ENCODE peak calls at places on chromosomes 7 and 10, in seven cellular contexts. H, X, F, P, R, K and B are unnamed samples. For H3K27me3, the result is how much of the 10 kb centered on the place peaks cover.

GRCh38 chr10:30510184-30510931 is 76.4 kb downstream of the MAP3K8 start:
- DNase-seq in F (peak), H (peak), P (no peak), R (no peak), K (peak), X (no peak), B (peak)

GRCh38 chr10:28283251-28283650 is 19.6 kb downstream of the MPP7 start:
- DNase-seq in H (no peak), K (no peak), R (no peak), F (no peak), P (no peak), X (no peak), B (no peak)

GRCh38 chr7:76142861-76143260 is 58.8 kb upstream of the SRRM3 start:
- DNase-seq in K (no peak), P (no peak), X (no peak), R (no peak), F (no peak), H (no peak), B (no peak)

GRCh38 chr7:100888529-100888987 is 957 bp downstream of the UFSP1 start:
- DNase-seq in F (no peak), H (peak), P (no peak), R (no peak), X (no peak), K (no peak), B (no peak)

GRCh38 chr10:2122431-2123124 is 385.3 kb upstream of the ADARB2 start:
- DNase-seq in K (no peak), P (no peak), H (no peak), R (no peak), X (no peak), F (no peak), B (no peak)

GRCh38 chr10:91127341-91128082 is 93.0 kb upstream of the PCGF5 start:
- DNase-seq in X (no peak), R (no peak), K (no peak), H (no peak), F (no peak), P (no peak), B (no peak)

GRCh38 chr10:13485623-13486022 is 43.2 kb downstream of the BEND7 start:
- DNase-seq in X (no peak), H (peak), K (no peak), P (peak), F (no peak), R (no peak), B (no peak)

GRCh38 chr10:27783660-27784059 is 38.0 kb upstream of the MKX start:
- DNase-seq in H (peak), X (no peak), R (no peak), K (no peak), F (peak), P (peak), B (no peak)

GRCh38 chr7:108235451-108236061 is 105.4 kb upstream of the LAMB4 start:
- DNase-seq in K (no peak), R (peak), P (no peak), X (no peak), H (no peak), F (peak), B (no peak)

GRCh38 chr10:103854687-103855423 is 521 bp downstream of the SH3PXD2A start:
- DNase-seq in P (peak), K (peak), F (peak), X (no peak), R (peak), H (no peak), B (no peak)

GRCh38 chr7:46812047-46812672 is 769.8 kb downstream of the TNS3 start:
- DNase-seq in H (no peak), P (no peak), R (no peak), K (no peak), F (no peak), X (no peak), B (no peak)

GRCh38 chr7:278081-278480 is 11.9 kb upstream of the FOXL3 start:
- DNase-seq in F (no peak), H (no peak), X (no peak), P (no peak), R (no peak), K (no peak), B (no peak)

GRCh38 chr7:157253850-157254249 is 83.0 kb upstream of the DNAJB6 start:
- DNase-seq in P (no peak), K (no peak), X (peak), H (no peak), R (peak), F (no peak), B (no peak)

GRCh38 chr7:99099499-99100077 is 44.3 kb downstream of the SMURF1 start:
- DNase-seq in F (no peak), K (no peak), P (no peak), H (no peak), R (no peak), X (no peak), B (no peak)

GRCh38 chr10:75292794-75293455 is 57.2 kb upstream of the COMTD1 start:
- DNase-seq in K (no peak), R (no peak), X (no peak), F (no peak), H (no peak), P (no peak), B (no peak)

GRCh38 chr10:30433286-30433778 is 652 bp upstream of the MAP3K8 start:
- DNase-seq in F (peak), X (no peak), H (peak), R (peak), K (peak), P (peak), B (peak)

GRCh38 chr7:55087521-55087961 is 68.7 kb downstream of the EGFR start:
- DNase-seq in K (no peak), R (no peak), H (no peak), F (no peak), P (no peak), X (no peak), B (no peak)

GRCh38 chr10:133278577-133279265 is 2.1 kb upstream of the ADAM8 start:
- DNase-seq in R (peak), K (no peak), X (peak), P (no peak), H (no peak), F (peak), B (peak)

GRCh38 chr10:131901181-131901829 is 497 bp downstream of the PPP2R2D start:
- DNase-seq in H (peak), R (no peak), K (peak), X (no peak), P (peak), F (peak), B (peak)

GRCh38 chr10:100743626-100744135 is 1.7 kb upstream of the PAX2 start:
- DNase-seq in H (peak), K (no peak), R (peak), F (peak), P (peak), X (peak), B (no peak)
- H3K27me3 ChIP-seq in H (under half), K (half or more), R (half or more), F (half or more), P (half or more), X (half or more), B (under half)

DNA sequence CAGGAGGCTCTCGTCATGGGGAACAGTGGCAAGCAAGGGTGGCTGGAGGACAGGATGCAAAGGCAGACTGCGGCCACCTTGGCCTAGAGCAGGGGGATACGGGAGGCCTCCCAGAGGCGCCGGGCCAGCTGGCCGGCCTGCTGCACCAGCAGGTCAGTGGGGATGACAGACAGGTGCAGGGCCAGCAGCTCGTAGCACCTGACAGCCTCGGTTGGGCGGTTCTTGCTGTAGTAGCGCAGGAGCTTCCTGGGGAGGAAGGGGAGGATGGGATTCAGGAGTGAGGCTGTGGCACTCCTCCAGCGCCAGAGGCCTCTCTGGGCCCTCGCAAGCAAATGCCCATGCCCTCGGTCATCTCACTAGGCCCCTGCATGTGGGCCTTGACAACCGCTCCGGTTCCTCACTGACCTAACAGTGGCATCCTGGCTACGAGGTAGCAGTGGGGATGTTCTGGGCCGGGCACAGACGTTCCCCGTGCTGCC is 2.5 kb upstream of the PYROXD2 start:
- DNase-seq in H (no peak), R (no peak), X (no peak), K (no peak), F (no peak), P (no peak), B (no peak)
- H3K27me3 ChIP-seq in H (under half), R (under half), X (under half), K (under half), F (under half), P (under half), B (under half)

GRCh38 chr7:131733604-131734003 is 177.2 kb upstream of the PODXL start:
- DNase-seq in P (no peak), F (no peak), R (no peak), X (no peak), H (no peak), K (no peak), B (no peak)

GRCh38 chr7:131738066-131738465 is 181.6 kb upstream of the PODXL start:
- DNase-seq in P (no peak), R (no peak), F (no peak), K (no peak), H (no peak), X (no peak), B (no peak)

DNA sequence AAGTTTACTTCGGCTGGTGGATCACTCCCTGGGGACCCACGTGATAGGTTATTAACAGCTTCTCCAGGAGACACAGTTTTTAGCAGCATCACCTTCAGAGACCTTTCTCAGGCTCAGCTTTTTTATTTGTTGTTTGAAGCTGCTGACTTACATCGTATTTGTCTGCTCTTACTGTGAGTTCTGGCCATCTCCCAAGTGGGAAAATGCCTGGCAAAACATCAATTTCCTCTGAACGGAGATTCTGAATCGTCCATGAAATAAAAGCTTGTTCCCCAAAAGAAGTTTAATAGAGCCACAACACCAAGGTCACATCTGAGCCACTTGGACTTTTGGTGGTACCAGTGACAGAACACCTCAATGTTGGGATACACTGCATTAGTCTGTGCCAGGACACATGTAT is 178.7 kb upstream of the PODXL start:
- DNase-seq in H (no peak), P (peak), K (no peak), X (no peak), R (no peak), F (no peak), B (no peak)
- H3K27me3 ChIP-seq in H (under half), P (under half), K (under half), X (under half), R (under half), F (under half), B (under half)

GRCh38 chr10:99236627-99237309 is 1.1 kb upstream of the HPSE2 start:
- DNase-seq in K (no peak), H (no peak), R (no peak), F (no peak), X (no peak), P (no peak), B (no peak)
- H3K27me3 ChIP-seq in K (under half), H (under half), R (half or more), F (half or more), X (half or more), P (half or more), B (under half)